ENCODE peak calls at places on chromosomes 16 and 17, in five cellular contexts. K, B, X, D and C are unnamed samples.

GRCh38 chr17:57311281-57312216 is 55.2 kb downstream of the MSI2 start:
- DNase-seq in K (no peak), B (no peak), X (no peak), D (no peak), C (no peak)

GRCh38 chr17:34781571-34782108 is 179.6 kb downstream of the CCT6B start:
- DNase-seq in K (no peak), B (no peak), X (no peak), D (no peak), C (no peak)

GRCh38 chr17:30005709-30006320 is 64.4 kb downstream of the EFCAB5 start:
- DNase-seq in K (peak), B (peak), X (no peak), D (no peak), C (no peak)

GRCh38 chr17:77546772-77547201 is 406.0 kb downstream of the SEC14L1 start:
- DNase-seq in K (no peak), B (no peak), X (peak), D (no peak), C (peak)

GRCh38 chr17:381941-382643 is 29.5 kb upstream of the RPH3AL start:
- DNase-seq in K (no peak), B (no peak), X (no peak), D (no peak), C (no peak)

GRCh38 chr17:61368832-61369468 is 30.7 kb upstream of the TBX2 start:
- DNase-seq in K (no peak), B (no peak), X (no peak), D (no peak), C (no peak)

GRCh38 chr16:85648782-85649181 is 35.7 kb downstream of the GSE1 start:
- DNase-seq in K (no peak), B (no peak), X (no peak), D (no peak), C (no peak)

GRCh38 chr16:1543085-1543896 is 9.8 kb downstream of the TMEM204 start:
- DNase-seq in K (peak), B (peak), X (peak), D (peak), C (no peak)

GRCh38 chr17:64077409-64077808 is 52.5 kb downstream of the ERN1 start:
- DNase-seq in K (no peak), B (no peak), X (no peak), D (no peak), C (no peak)

GRCh38 chr16:29198731-29199521 is 207.6 kb downstream of the NPIPB11 start:
- DNase-seq in K (no peak), B (no peak), X (no peak), D (no peak), C (no peak)

GRCh38 chr16:87860553-87861299 is 8.6 kb downstream of the SLC7A5 start:
- DNase-seq in K (peak), B (peak), X (no peak), D (no peak), C (no peak)

GRCh38 chr16:84236671-84237070 is 3.1 kb downstream of the KCNG4 start:
- DNase-seq in K (no peak), B (no peak), X (no peak), D (no peak), C (no peak)

GRCh38 chr16:84232969-84233368 is 6.8 kb downstream of the KCNG4 start:
- DNase-seq in K (no peak), B (no peak), X (no peak), D (no peak), C (no peak)

GRCh38 chr16:84233748-84234147 is 6.1 kb downstream of the KCNG4 start:
- DNase-seq in K (no peak), B (no peak), X (no peak), D (no peak), C (no peak)

GRCh38 chr16:84232060-84232459 is 7.8 kb downstream of the KCNG4 start:
- DNase-seq in K (no peak), B (no peak), X (no peak), D (no peak), C (no peak)

DNA sequence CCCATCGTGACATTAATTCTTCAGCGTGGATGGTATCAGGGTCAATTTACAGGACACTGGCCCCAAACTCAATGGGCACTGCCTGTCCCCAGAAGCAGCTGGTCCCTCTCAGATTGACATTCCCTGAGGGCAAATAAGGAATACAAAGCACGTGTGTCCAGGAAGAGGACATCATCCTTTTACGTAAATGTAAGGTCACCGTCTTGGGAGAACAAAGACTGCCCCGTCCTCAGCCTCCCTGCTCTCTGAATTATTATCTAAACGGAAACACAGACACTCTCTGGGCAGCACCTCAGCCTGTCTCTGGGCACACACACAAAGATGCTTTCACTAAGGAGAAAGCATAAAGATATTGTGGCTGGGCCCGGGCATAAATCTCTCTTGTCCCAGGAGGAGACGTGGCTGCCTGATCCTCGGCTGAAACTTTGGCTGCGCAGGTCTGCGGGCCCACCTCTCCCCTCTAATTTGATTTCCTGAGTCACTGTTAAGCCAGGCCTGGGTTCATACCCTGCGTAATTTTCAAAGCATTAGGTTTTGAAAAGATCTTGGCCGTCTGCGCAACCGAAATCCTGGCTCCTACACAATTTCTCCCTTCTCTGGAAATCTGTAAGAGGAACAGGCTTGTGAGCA is 5.0 kb downstream of the KCNG4 start:
- DNase-seq in K (no peak), B (no peak), X (no peak), D (no peak), C (no peak)
- TF ChIP-seq ATF2 in K (no peak), B (no peak), X (no peak), D (no peak), C (no peak)

GRCh38 chr17:75828741-75829140 is 15.5 kb downstream of the UNC13D start:
- DNase-seq in K (no peak), B (no peak), X (no peak), D (no peak), C (no peak)

GRCh38 chr17:75832164-75832651 is 12.0 kb downstream of the UNC13D start:
- DNase-seq in K (no peak), B (no peak), X (no peak), D (no peak), C (no peak)

GRCh38 chr17:75829747-75830146 is 14.5 kb downstream of the UNC13D start:
- DNase-seq in K (no peak), B (no peak), X (no peak), D (no peak), C (no peak)

GRCh38 chr17:75831032-75831567 is 13.1 kb downstream of the UNC13D start:
- DNase-seq in K (no peak), B (no peak), X (peak), D (no peak), C (no peak)

DNA sequence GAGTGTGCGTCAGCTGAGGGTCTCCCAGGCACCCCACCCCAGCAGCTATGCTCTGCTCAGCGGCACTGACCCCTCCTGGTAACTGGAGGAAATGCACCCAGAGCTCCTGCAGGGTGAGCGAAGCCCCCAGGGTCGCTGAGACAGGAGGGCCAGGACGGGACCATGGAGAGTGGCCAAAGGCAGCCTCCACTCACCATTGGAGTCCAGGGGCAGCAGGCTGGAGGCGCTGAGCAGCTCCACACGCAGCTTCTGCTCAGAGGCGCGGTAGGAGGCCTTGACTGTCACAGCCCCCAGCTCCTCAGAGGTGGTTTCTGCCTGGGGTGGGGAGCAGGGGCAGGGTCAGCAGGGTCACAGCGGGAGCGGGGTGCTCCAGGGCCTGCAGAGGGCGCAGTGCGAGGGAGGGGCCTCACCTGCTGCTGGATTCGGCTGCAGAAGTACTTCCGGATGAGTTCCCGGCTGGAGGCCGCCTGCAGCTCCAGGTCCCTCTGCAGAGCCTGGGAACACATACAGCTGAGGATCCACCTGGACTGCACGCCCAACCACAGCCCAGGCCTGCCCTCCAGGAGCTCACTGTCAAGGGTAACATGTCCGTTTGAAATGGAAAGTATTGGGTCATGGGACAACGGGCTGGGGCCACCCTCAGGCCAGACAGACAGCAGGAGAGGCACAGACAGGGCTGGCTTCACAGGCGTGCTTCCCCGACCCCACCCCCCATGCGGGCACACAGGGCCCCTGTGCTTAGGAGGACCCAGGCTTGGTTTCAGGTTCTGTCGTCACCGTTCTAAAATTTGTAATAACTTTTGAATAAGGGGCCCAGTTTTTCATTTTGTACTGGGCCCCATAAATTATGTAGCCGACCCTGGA is 13.8 kb downstream of the UNC13D start:
- DNase-seq in K (no peak), B (peak), X (peak), D (no peak), C (peak)
- TF ChIP-seq ATF2 in K (peak), B (no peak), X (no peak), D (no peak), C (no peak)

DNA sequence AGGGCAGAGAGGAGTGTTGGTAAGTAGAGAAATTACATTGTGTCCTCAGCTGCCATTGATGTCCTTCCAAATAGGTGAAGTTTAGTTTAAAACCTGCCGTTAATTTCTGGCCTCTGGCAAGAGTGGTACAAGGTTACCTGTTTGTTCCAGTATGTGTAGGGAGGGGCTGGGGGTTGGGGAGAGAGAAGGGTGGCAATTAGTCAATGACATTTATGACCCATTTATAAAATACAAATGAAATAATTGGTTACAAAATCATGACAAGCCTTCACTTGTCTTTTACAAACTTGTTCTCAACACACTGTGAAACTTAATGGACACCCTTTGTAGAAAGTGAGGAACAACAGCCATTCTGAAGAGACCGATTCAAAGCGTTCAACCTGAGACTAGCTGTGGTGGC is 281.0 kb downstream of the FTO start:
- DNase-seq in K (no peak), B (no peak), X (no peak), D (no peak), C (no peak)
- TF ChIP-seq ATF2 in K (no peak), B (no peak), X (no peak), D (no peak), C (no peak)

GRCh38 chr17:42819939-42820535 is 4.0 kb downstream of the BECN1 start:
- DNase-seq in K (peak), B (peak), X (peak), D (no peak), C (no peak)
- TF ChIP-seq ATF2 in K (peak), B (no peak), X (no peak), D (peak), C (no peak)

GRCh38 chr16:228151-228855 is 946 bp downstream of the LUC7L start:
- DNase-seq in K (peak), B (peak), X (no peak), D (no peak), C (no peak)
- TF ChIP-seq ATF2 in K (no peak), B (no peak), X (no peak), D (no peak), C (no peak)

GRCh38 chr17:66098040-66098439 is 93.9 kb downstream of the CEP112 start:
- DNase-seq in K (no peak), B (no peak), X (no peak), D (no peak), C (no peak)
- TF ChIP-seq ATF2 in K (no peak), B (no peak), X (no peak), D (no peak), C (no peak)

GRCh38 chr16:3536851-3537250 is 36.0 kb downstream of the CLUAP1 start:
- DNase-seq in K (no peak), B (no peak), X (no peak), D (no peak), C (no peak)

GRCh38 chr16:3530371-3530914 is 29.6 kb downstream of the CLUAP1 start:
- DNase-seq in K (no peak), B (no peak), X (no peak), D (no peak), C (no peak)

GRCh38 chr16:3532741-3533140 is 31.9 kb downstream of the CLUAP1 start:
- DNase-seq in K (no peak), B (no peak), X (no peak), D (no peak), C (no peak)

GRCh38 chr16:3536271-3536671 is 35.5 kb downstream of the CLUAP1 start:
- DNase-seq in K (no peak), B (no peak), X (no peak), D (no peak), C (no peak)

GRCh38 chr16:3534126-3534525 is 33.3 kb downstream of the CLUAP1 start:
- DNase-seq in K (no peak), B (no peak), X (no peak), D (no peak), C (no peak)
- TF ChIP-seq ATF2 in K (no peak), B (no peak), X (no peak), D (no peak), C (no peak)